ENCODE peak calls at places on chromosomes 16 and 17, in seven cellular contexts. One of them, this sample, is unnamed.
A peak's percentile ranks its signal among the peaks of the same experiment; 100 is the strongest.

GRCh38 chr16:87895641-87896141 is 26.4 kb upstream of the SLC7A5 start:
- DNase-seq in glutamatergic neuron: no peak
- DNase-seq in right atrium auricular region: no peak
- DNase-seq in ovary: no peak
- DNase-seq in B cell: no peak
- DNase-seq in HCT116: no peak
- DNase-seq in A549: no peak
- DNase-seq in this sample: peak; percentile 98

GRCh38 chr17:30278032-30278431 is 13.7 kb downstream of the BLMH start:
- DNase-seq in A549: peak; percentile 65
- DNase-seq in HCT116: no peak
- DNase-seq in B cell: no peak
- DNase-seq in ovary: no peak
- DNase-seq in right atrium auricular region: no peak
- DNase-seq in glutamatergic neuron: peak; percentile 28
- DNase-seq in this sample: peak; percentile 11

GRCh38 chr17:8320990-8321389 is 10.9 kb downstream of the ARHGEF15 start:
- DNase-seq in glutamatergic neuron: no peak
- DNase-seq in ovary: no peak
- DNase-seq in A549: peak; percentile 59
- DNase-seq in right atrium auricular region: no peak
- DNase-seq in HCT116: peak; percentile 4
- DNase-seq in B cell: no peak
- DNase-seq in this sample: no peak

GRCh38 chr16:4882633-4883285 is 35.5 kb downstream of the UBN1 start:
- DNase-seq in glutamatergic neuron: no peak
- DNase-seq in A549: no peak
- DNase-seq in right atrium auricular region: no peak
- DNase-seq in HCT116: peak; percentile 92
- DNase-seq in B cell: no peak
- DNase-seq in ovary: no peak
- DNase-seq in this sample: no peak

GRCh38 chr16:55515110-55515509 is 6.2 kb downstream of the LPCAT2 start:
- DNase-seq in A549: no peak
- DNase-seq in right atrium auricular region: no peak
- DNase-seq in glutamatergic neuron: no peak
- DNase-seq in ovary: no peak
- DNase-seq in B cell: no peak
- DNase-seq in HCT116: no peak
- DNase-seq in this sample: no peak

GRCh38 chr17:1764274-1764673 is 2.4 kb downstream of the SERPINF1 start:
- DNase-seq in HCT116: no peak
- DNase-seq in ovary: peak; percentile 70
- DNase-seq in glutamatergic neuron: peak; percentile 42
- DNase-seq in A549: no peak
- DNase-seq in B cell: peak; percentile 41
- DNase-seq in right atrium auricular region: peak; percentile 91
- DNase-seq in this sample: peak; percentile 71

GRCh38 chr16:80319181-80319580 is 221.6 kb upstream of the DYNLRB2 start:
- DNase-seq in B cell: no peak
- DNase-seq in glutamatergic neuron: no peak
- DNase-seq in right atrium auricular region: no peak
- DNase-seq in HCT116: no peak
- DNase-seq in A549: no peak
- DNase-seq in ovary: no peak
- DNase-seq in this sample: no peak

GRCh38 chr17:27569257-27569722 is 61.7 kb upstream of the LGALS9 start:
- DNase-seq in ovary: no peak
- DNase-seq in A549: peak; percentile 63
- DNase-seq in right atrium auricular region: no peak
- DNase-seq in B cell: no peak
- DNase-seq in glutamatergic neuron: peak; percentile 45
- DNase-seq in HCT116: no peak
- DNase-seq in this sample: peak; percentile 87

GRCh38 chr17:38544839-38545209 is 60.9 kb downstream of the SRCIN1 start:
- DNase-seq in A549: no peak
- DNase-seq in right atrium auricular region: no peak
- DNase-seq in glutamatergic neuron: no peak
- DNase-seq in B cell: no peak
- DNase-seq in ovary: no peak
- DNase-seq in HCT116: no peak
- DNase-seq in this sample: no peak

GRCh38 chr17:36878216-36878615 is 59.1 kb upstream of the LHX1 start:
- DNase-seq in A549: no peak
- DNase-seq in B cell: no peak
- DNase-seq in HCT116: no peak
- DNase-seq in glutamatergic neuron: no peak
- DNase-seq in right atrium auricular region: no peak
- DNase-seq in ovary: no peak
- DNase-seq in this sample: no peak

GRCh38 chr17:58006563-58006923 is 503 bp downstream of the SRSF1 start:
- DNase-seq in A549: peak; percentile 87
- DNase-seq in glutamatergic neuron: peak; percentile 73
- DNase-seq in B cell: peak; percentile 23
- DNase-seq in right atrium auricular region: peak; percentile 79
- DNase-seq in ovary: peak; percentile 77
- DNase-seq in HCT116: peak; percentile 49
- DNase-seq in this sample: peak; percentile 73

GRCh38 chr17:15106540-15106939 is 158.6 kb downstream of the PMP22 start:
- DNase-seq in right atrium auricular region: no peak
- DNase-seq in A549: peak; percentile 52
- DNase-seq in B cell: no peak
- DNase-seq in ovary: no peak
- DNase-seq in glutamatergic neuron: no peak
- DNase-seq in HCT116: peak; percentile 22
- DNase-seq in this sample: peak; percentile 1

GRCh38 chr17:45222273-45222993 is 748 bp downstream of the FMNL1 start:
- DNase-seq in ovary: no peak
- DNase-seq in A549: no peak
- DNase-seq in right atrium auricular region: no peak
- DNase-seq in glutamatergic neuron: peak; percentile 24
- DNase-seq in B cell: peak; percentile 72
- DNase-seq in HCT116: no peak
- DNase-seq in this sample: peak; percentile 76

GRCh38 chr17:60326702-60327101 is 65.2 kb downstream of the USP32 start:
- DNase-seq in B cell: no peak
- DNase-seq in right atrium auricular region: no peak
- DNase-seq in HCT116: no peak
- DNase-seq in ovary: no peak
- DNase-seq in glutamatergic neuron: no peak
- DNase-seq in A549: no peak
- DNase-seq in this sample: no peak

DNA sequence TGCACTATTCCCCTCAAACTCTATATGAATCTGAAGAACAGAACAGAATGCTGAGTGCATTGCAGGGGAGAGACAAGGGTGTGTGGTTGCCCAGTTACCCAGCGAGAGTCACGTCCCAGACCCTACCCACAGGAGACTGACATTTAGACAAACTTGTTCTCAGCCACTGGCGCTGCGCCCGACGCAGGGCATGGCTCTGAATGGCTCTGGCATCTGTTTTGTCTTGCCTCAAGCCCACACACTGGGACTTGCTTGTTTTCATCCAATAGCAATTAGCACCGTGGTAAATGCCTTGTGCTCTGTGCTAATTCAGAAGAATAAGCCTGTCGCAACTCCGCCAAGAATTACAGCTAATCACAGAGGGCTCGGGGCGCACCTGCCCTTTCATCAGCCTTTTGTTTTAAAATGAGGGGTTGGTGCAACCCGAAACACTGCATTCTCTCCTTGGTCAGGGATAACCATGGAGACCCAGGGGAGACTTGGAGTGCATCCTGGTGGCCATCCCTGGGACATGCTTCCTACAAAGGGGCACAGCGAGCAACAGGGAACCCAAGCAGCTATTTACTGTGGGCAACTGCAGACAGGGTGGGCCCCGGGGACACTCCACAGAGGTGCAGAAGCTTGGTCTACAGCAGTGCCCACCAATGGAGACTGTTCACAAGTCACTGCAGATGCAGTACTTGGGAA is 220.5 kb upstream of the ZFHX3 start:
- DNase-seq in B cell: no peak
- DNase-seq in A549: peak; percentile 11
- DNase-seq in HCT116: no peak
- DNase-seq in right atrium auricular region: no peak
- DNase-seq in ovary: no peak
- DNase-seq in glutamatergic neuron: no peak
- DNase-seq in this sample: no peak
- TF ChIP-seq CTCF in B cell: no peak
- TF ChIP-seq CTCF in A549: no peak
- TF ChIP-seq CTCF in HCT116: no peak
- TF ChIP-seq CTCF in right atrium auricular region: no peak
- TF ChIP-seq CTCF in ovary: no peak
- TF ChIP-seq CTCF in glutamatergic neuron: no peak
- TF ChIP-seq CTCF in this sample: no peak

GRCh38 chr17:55664287-55664686 is 58.4 kb downstream of the TMEM100 start:
- DNase-seq in HCT116: no peak
- DNase-seq in ovary: no peak
- DNase-seq in A549: no peak
- DNase-seq in right atrium auricular region: no peak
- DNase-seq in B cell: peak; percentile 56
- DNase-seq in glutamatergic neuron: no peak
- DNase-seq in this sample: no peak

GRCh38 chr17:55660171-55660886 is 62.3 kb downstream of the TMEM100 start:
- DNase-seq in ovary: no peak
- DNase-seq in right atrium auricular region: no peak
- DNase-seq in B cell: no peak
- DNase-seq in glutamatergic neuron: no peak
- DNase-seq in A549: no peak
- DNase-seq in HCT116: no peak
- DNase-seq in this sample: no peak

GRCh38 chr17:55661359-55661758 is 61.3 kb downstream of the TMEM100 start:
- DNase-seq in B cell: no peak
- DNase-seq in A549: no peak
- DNase-seq in right atrium auricular region: no peak
- DNase-seq in ovary: no peak
- DNase-seq in glutamatergic neuron: no peak
- DNase-seq in HCT116: no peak
- DNase-seq in this sample: no peak

GRCh38 chr17:55661963-55662834 is 60.5 kb downstream of the TMEM100 start:
- DNase-seq in HCT116: no peak
- DNase-seq in A549: no peak
- DNase-seq in glutamatergic neuron: no peak
- DNase-seq in B cell: no peak
- DNase-seq in ovary: no peak
- DNase-seq in right atrium auricular region: no peak
- DNase-seq in this sample: no peak

DNA sequence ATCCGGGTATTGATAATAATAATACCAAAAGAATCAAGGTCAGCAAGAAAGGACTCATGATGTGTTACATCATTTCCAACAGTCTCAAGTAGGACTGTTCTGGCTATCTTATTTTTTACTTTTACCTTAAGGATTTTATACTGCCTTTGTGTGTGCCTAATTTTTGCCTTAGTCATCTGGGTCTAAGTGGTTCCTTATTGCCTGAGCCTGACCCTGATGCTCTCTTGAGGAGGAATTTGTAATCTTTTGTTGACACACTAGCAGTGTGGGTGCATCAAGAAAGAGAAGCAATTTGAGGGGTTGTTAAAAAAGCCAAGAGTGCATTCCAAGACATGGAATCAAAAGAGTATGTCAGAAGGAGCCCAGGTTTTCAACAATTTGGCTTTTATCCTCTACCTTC is 59.3 kb downstream of the TMEM100 start:
- DNase-seq in ovary: no peak
- DNase-seq in right atrium auricular region: no peak
- DNase-seq in HCT116: no peak
- DNase-seq in A549: no peak
- DNase-seq in glutamatergic neuron: no peak
- DNase-seq in B cell: no peak
- DNase-seq in this sample: no peak
- TF ChIP-seq CTCF in ovary: no peak
- TF ChIP-seq CTCF in right atrium auricular region: no peak
- TF ChIP-seq CTCF in HCT116: no peak
- TF ChIP-seq CTCF in A549: no peak
- TF ChIP-seq CTCF in glutamatergic neuron: no peak
- TF ChIP-seq CTCF in B cell: no peak
- TF ChIP-seq CTCF in this sample: no peak

GRCh38 chr16:3761375-3762079 is 44.2 kb upstream of the TRAP1 start:
- DNase-seq in right atrium auricular region: no peak
- DNase-seq in B cell: no peak
- DNase-seq in HCT116: no peak
- DNase-seq in glutamatergic neuron: no peak
- DNase-seq in A549: no peak
- DNase-seq in ovary: no peak
- DNase-seq in this sample: no peak
- TF ChIP-seq CTCF in right atrium auricular region: no peak
- TF ChIP-seq CTCF in B cell: no peak
- TF ChIP-seq CTCF in HCT116: no peak
- TF ChIP-seq CTCF in glutamatergic neuron: no peak
- TF ChIP-seq CTCF in A549: no peak
- TF ChIP-seq CTCF in ovary: no peak
- TF ChIP-seq CTCF in this sample: no peak

GRCh38 chr16:9820481-9821246 is 361.6 kb downstream of the GRIN2A start:
- DNase-seq in A549: no peak
- DNase-seq in HCT116: no peak
- DNase-seq in right atrium auricular region: no peak
- DNase-seq in B cell: no peak
- DNase-seq in glutamatergic neuron: peak; percentile 20
- DNase-seq in ovary: no peak
- DNase-seq in this sample: no peak
- TF ChIP-seq CTCF in A549: no peak
- TF ChIP-seq CTCF in HCT116: no peak
- TF ChIP-seq CTCF in right atrium auricular region: no peak
- TF ChIP-seq CTCF in B cell: no peak
- TF ChIP-seq CTCF in glutamatergic neuron: no peak
- TF ChIP-seq CTCF in ovary: no peak
- TF ChIP-seq CTCF in this sample: no peak